ENCODE peak calls at places on chromosomes 4 and X, in eight cellular contexts. One of them, this sample, is unnamed.

GRCh38 chr4:2935762-2936743 is 27.2 kb downstream of the NOP14 start:
- DNase-seq in nephron progenitor cell: no peak
- DNase-seq in kidney epithelial cell: peak
- DNase-seq in H9: no peak
- DNase-seq in ovary: peak
- DNase-seq in endothelial cell: no peak
- DNase-seq in AG09319: no peak
- DNase-seq in AG10803: no peak
- DNase-seq in this sample: peak

GRCh38 chr4:141636771-141637460 is 533 bp downstream of the IL15 start:
- DNase-seq in nephron progenitor cell: peak
- DNase-seq in kidney epithelial cell: no peak
- DNase-seq in H9: peak
- DNase-seq in ovary: peak
- DNase-seq in endothelial cell: peak
- DNase-seq in AG09319: no peak
- DNase-seq in AG10803: peak
- DNase-seq in this sample: peak

GRCh38 chrX:116276191-116276700 is 105.7 kb downstream of the AGTR2 start:
- DNase-seq in nephron progenitor cell: no peak
- DNase-seq in kidney epithelial cell: no peak
- DNase-seq in H9: no peak
- DNase-seq in ovary: no peak
- DNase-seq in endothelial cell: no peak
- DNase-seq in AG09319: no peak
- DNase-seq in AG10803: no peak
- DNase-seq in this sample: no peak

GRCh38 chr4:122842984-122843531 is 16.4 kb downstream of the FGF2 start:
- DNase-seq in nephron progenitor cell: no peak
- DNase-seq in kidney epithelial cell: no peak
- DNase-seq in H9: no peak
- DNase-seq in ovary: no peak
- DNase-seq in endothelial cell: no peak
- DNase-seq in AG09319: no peak
- DNase-seq in AG10803: peak
- DNase-seq in this sample: no peak

GRCh38 chr4:13919021-13919441 is 291.5 kb upstream of the BOD1L1 start:
- DNase-seq in nephron progenitor cell: no peak
- DNase-seq in kidney epithelial cell: no peak
- DNase-seq in H9: no peak
- DNase-seq in ovary: no peak
- DNase-seq in endothelial cell: no peak
- DNase-seq in AG09319: peak
- DNase-seq in AG10803: peak
- DNase-seq in this sample: peak

GRCh38 chr4:145755802-145756201 is 75.9 kb downstream of the C4orf51 start:
- DNase-seq in nephron progenitor cell: no peak
- DNase-seq in kidney epithelial cell: no peak
- DNase-seq in H9: no peak
- DNase-seq in ovary: no peak
- DNase-seq in endothelial cell: no peak
- DNase-seq in AG09319: no peak
- DNase-seq in AG10803: no peak
- DNase-seq in this sample: no peak

GRCh38 chr4:84722720-84723119 is 139.8 kb downstream of the CDS1 start:
- DNase-seq in nephron progenitor cell: no peak
- DNase-seq in kidney epithelial cell: no peak
- DNase-seq in H9: no peak
- DNase-seq in ovary: no peak
- DNase-seq in endothelial cell: no peak
- DNase-seq in AG09319: no peak
- DNase-seq in AG10803: no peak
- DNase-seq in this sample: no peak

GRCh38 chr4:169314906-169315305 is 44.1 kb upstream of the SH3RF1 start:
- DNase-seq in nephron progenitor cell: no peak
- DNase-seq in kidney epithelial cell: peak
- DNase-seq in H9: no peak
- DNase-seq in ovary: peak
- DNase-seq in endothelial cell: no peak
- DNase-seq in AG09319: no peak
- DNase-seq in AG10803: peak
- DNase-seq in this sample: peak

GRCh38 chr4:165493359-165493758 is 114.6 kb downstream of the CPE start:
- DNase-seq in nephron progenitor cell: peak
- DNase-seq in kidney epithelial cell: peak
- DNase-seq in H9: peak
- DNase-seq in ovary: peak
- DNase-seq in endothelial cell: peak
- DNase-seq in AG09319: no peak
- DNase-seq in AG10803: peak
- DNase-seq in this sample: peak
- TF ChIP-seq CTCF in nephron progenitor cell: peak
- TF ChIP-seq CTCF in kidney epithelial cell: peak
- TF ChIP-seq CTCF in H9: peak
- TF ChIP-seq CTCF in ovary: peak
- TF ChIP-seq CTCF in endothelial cell: peak
- TF ChIP-seq CTCF in AG09319: peak
- TF ChIP-seq CTCF in AG10803: peak
- TF ChIP-seq CTCF in this sample: peak

GRCh38 chr4:174450051-174450450 is 72.2 kb downstream of the HPGD start:
- DNase-seq in nephron progenitor cell: no peak
- DNase-seq in kidney epithelial cell: no peak
- DNase-seq in H9: no peak
- DNase-seq in ovary: no peak
- DNase-seq in endothelial cell: no peak
- DNase-seq in AG09319: no peak
- DNase-seq in AG10803: no peak
- DNase-seq in this sample: no peak

GRCh38 chr4:174450452-174450851 is 71.8 kb downstream of the HPGD start:
- DNase-seq in nephron progenitor cell: no peak
- DNase-seq in kidney epithelial cell: no peak
- DNase-seq in H9: no peak
- DNase-seq in ovary: no peak
- DNase-seq in endothelial cell: no peak
- DNase-seq in AG09319: no peak
- DNase-seq in AG10803: no peak
- DNase-seq in this sample: no peak

GRCh38 chr4:174454815-174455473 is 67.3 kb downstream of the HPGD start:
- DNase-seq in nephron progenitor cell: no peak
- DNase-seq in kidney epithelial cell: no peak
- DNase-seq in H9: no peak
- DNase-seq in ovary: no peak
- DNase-seq in endothelial cell: no peak
- DNase-seq in AG09319: no peak
- DNase-seq in AG10803: no peak
- DNase-seq in this sample: no peak

GRCh38 chr4:174449152-174449551 is 73.1 kb downstream of the HPGD start:
- DNase-seq in nephron progenitor cell: no peak
- DNase-seq in kidney epithelial cell: no peak
- DNase-seq in H9: no peak
- DNase-seq in ovary: no peak
- DNase-seq in endothelial cell: no peak
- DNase-seq in AG09319: no peak
- DNase-seq in AG10803: no peak
- DNase-seq in this sample: no peak

DNA sequence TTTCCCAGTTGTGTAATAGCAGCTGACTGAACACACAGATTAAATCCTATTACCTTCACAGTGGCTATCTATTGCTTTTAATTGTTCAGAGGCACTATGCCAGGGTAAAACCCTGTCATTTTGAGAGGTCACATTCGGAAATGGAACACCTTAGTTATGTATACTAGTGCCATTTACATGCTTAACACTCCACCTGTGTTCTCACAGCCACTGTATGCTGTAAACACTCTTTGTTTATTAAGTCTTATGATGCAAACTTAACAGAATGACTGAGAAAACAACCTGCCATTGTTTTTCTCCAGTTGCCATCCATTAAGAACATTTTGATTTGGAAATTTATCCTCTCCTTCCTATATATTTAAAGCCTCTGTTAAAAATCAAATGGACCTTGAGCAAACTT is 70.4 kb downstream of the HPGD start:
- DNase-seq in nephron progenitor cell: no peak
- DNase-seq in kidney epithelial cell: no peak
- DNase-seq in H9: no peak
- DNase-seq in ovary: no peak
- DNase-seq in endothelial cell: no peak
- DNase-seq in AG09319: no peak
- DNase-seq in AG10803: no peak
- DNase-seq in this sample: no peak
- TF ChIP-seq CTCF in nephron progenitor cell: no peak
- TF ChIP-seq CTCF in kidney epithelial cell: no peak
- TF ChIP-seq CTCF in H9: no peak
- TF ChIP-seq CTCF in ovary: no peak
- TF ChIP-seq CTCF in endothelial cell: no peak
- TF ChIP-seq CTCF in AG09319: no peak
- TF ChIP-seq CTCF in AG10803: no peak
- TF ChIP-seq CTCF in this sample: no peak

DNA sequence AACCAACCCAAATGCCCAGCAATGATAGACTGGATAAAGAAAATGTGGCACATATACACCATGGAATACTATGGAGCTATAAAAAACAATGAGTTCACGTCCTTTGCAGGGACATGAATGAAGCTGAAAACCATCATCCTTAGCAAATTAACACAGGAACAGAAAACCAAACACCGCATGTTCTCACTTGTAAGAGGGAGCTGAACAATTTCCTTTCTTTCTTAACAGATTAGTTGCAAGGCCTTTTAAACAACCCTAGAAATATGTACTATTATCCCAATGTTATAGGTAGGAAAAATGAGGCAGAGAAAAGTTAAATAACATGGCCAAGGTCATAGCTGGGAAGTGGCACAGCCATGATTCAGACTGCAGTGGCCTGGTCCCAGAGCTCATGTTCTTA is 5.8 kb upstream of the OCIAD2 start:
- DNase-seq in nephron progenitor cell: no peak
- DNase-seq in kidney epithelial cell: no peak
- DNase-seq in H9: no peak
- DNase-seq in ovary: no peak
- DNase-seq in endothelial cell: no peak
- DNase-seq in AG09319: no peak
- DNase-seq in AG10803: no peak
- DNase-seq in this sample: no peak
- TF ChIP-seq CTCF in nephron progenitor cell: no peak
- TF ChIP-seq CTCF in kidney epithelial cell: no peak
- TF ChIP-seq CTCF in H9: no peak
- TF ChIP-seq CTCF in ovary: no peak
- TF ChIP-seq CTCF in endothelial cell: no peak
- TF ChIP-seq CTCF in AG09319: no peak
- TF ChIP-seq CTCF in AG10803: no peak
- TF ChIP-seq CTCF in this sample: no peak

GRCh38 chr4:25180524-25181131 is 20.4 kb upstream of the SEPSECS start:
- DNase-seq in nephron progenitor cell: peak
- DNase-seq in kidney epithelial cell: no peak
- DNase-seq in H9: peak
- DNase-seq in ovary: no peak
- DNase-seq in endothelial cell: peak
- DNase-seq in AG09319: no peak
- DNase-seq in AG10803: peak
- DNase-seq in this sample: peak

GRCh38 chr4:25177147-25177546 is 16.9 kb upstream of the SEPSECS start:
- DNase-seq in nephron progenitor cell: no peak
- DNase-seq in kidney epithelial cell: no peak
- DNase-seq in H9: no peak
- DNase-seq in ovary: no peak
- DNase-seq in endothelial cell: no peak
- DNase-seq in AG09319: no peak
- DNase-seq in AG10803: no peak
- DNase-seq in this sample: no peak

GRCh38 chr4:25174674-25175073 is 14.4 kb upstream of the SEPSECS start:
- DNase-seq in nephron progenitor cell: no peak
- DNase-seq in kidney epithelial cell: no peak
- DNase-seq in H9: no peak
- DNase-seq in ovary: no peak
- DNase-seq in endothelial cell: no peak
- DNase-seq in AG09319: no peak
- DNase-seq in AG10803: peak
- DNase-seq in this sample: peak

GRCh38 chr4:25182941-25183340 is 22.7 kb upstream of the SEPSECS start:
- DNase-seq in nephron progenitor cell: peak
- DNase-seq in kidney epithelial cell: no peak
- DNase-seq in H9: no peak
- DNase-seq in ovary: no peak
- DNase-seq in endothelial cell: no peak
- DNase-seq in AG09319: no peak
- DNase-seq in AG10803: no peak
- DNase-seq in this sample: no peak

GRCh38 chr4:25178838-25179261 is 18.6 kb upstream of the SEPSECS start:
- DNase-seq in nephron progenitor cell: no peak
- DNase-seq in kidney epithelial cell: no peak
- DNase-seq in H9: no peak
- DNase-seq in ovary: no peak
- DNase-seq in endothelial cell: no peak
- DNase-seq in AG09319: no peak
- DNase-seq in AG10803: no peak
- DNase-seq in this sample: no peak
- TF ChIP-seq CTCF in nephron progenitor cell: no peak
- TF ChIP-seq CTCF in kidney epithelial cell: no peak
- TF ChIP-seq CTCF in H9: no peak
- TF ChIP-seq CTCF in ovary: no peak
- TF ChIP-seq CTCF in endothelial cell: no peak
- TF ChIP-seq CTCF in AG09319: no peak
- TF ChIP-seq CTCF in AG10803: no peak
- TF ChIP-seq CTCF in this sample: no peak

GRCh38 chr4:63717384-63717783 is 691.9 kb downstream of the TECRL start:
- DNase-seq in nephron progenitor cell: no peak
- DNase-seq in kidney epithelial cell: peak
- DNase-seq in H9: no peak
- DNase-seq in ovary: no peak
- DNase-seq in endothelial cell: no peak
- DNase-seq in AG09319: no peak
- DNase-seq in AG10803: no peak
- DNase-seq in this sample: no peak
- TF ChIP-seq CTCF in nephron progenitor cell: peak
- TF ChIP-seq CTCF in kidney epithelial cell: peak
- TF ChIP-seq CTCF in H9: peak
- TF ChIP-seq CTCF in ovary: no peak
- TF ChIP-seq CTCF in endothelial cell: peak
- TF ChIP-seq CTCF in AG09319: no peak
- TF ChIP-seq CTCF in AG10803: no peak
- TF ChIP-seq CTCF in this sample: peak

GRCh38 chr4:73777612-73778011 is 37.2 kb downstream of the CXCL8 start:
- DNase-seq in nephron progenitor cell: no peak
- DNase-seq in kidney epithelial cell: no peak
- DNase-seq in H9: no peak
- DNase-seq in ovary: no peak
- DNase-seq in endothelial cell: no peak
- DNase-seq in AG09319: no peak
- DNase-seq in AG10803: peak
- DNase-seq in this sample: peak
- TF ChIP-seq CTCF in nephron progenitor cell: no peak
- TF ChIP-seq CTCF in kidney epithelial cell: no peak
- TF ChIP-seq CTCF in H9: no peak
- TF ChIP-seq CTCF in ovary: no peak
- TF ChIP-seq CTCF in endothelial cell: no peak
- TF ChIP-seq CTCF in AG09319: no peak
- TF ChIP-seq CTCF in AG10803: no peak
- TF ChIP-seq CTCF in this sample: no peak